ENCODE peak calls at places on chromosomes 7 and 10, in nine cellular contexts. V, I, R, M, W, S, L, Y and A are unnamed samples.

GRCh38 chr7:126606331-126606730 is 646.4 kb downstream of the GRM8 start:
- DNase-seq in V (no peak), I (no peak), R (no peak), M (no peak), W (no peak), S (no peak), L (no peak), Y (no peak), A (no peak)

GRCh38 chr10:48306870-48307531 is 524 bp downstream of the MAPK8 start:
- DNase-seq in V (peak; percentile 72), I (peak; percentile 81), R (peak; percentile 75), M (peak; percentile 61), W (peak; percentile 42), S (peak; percentile 45), L (peak; percentile 77), Y (peak; percentile 5), A (no peak)

GRCh38 chr7:118094044-118094443 is 89.9 kb upstream of the LSM8 start:
- DNase-seq in V (no peak), I (no peak), R (no peak), M (no peak), W (no peak), S (no peak), L (no peak), Y (no peak), A (no peak)

GRCh38 chr10:101967713-101968112 is 88.3 kb downstream of the ARMH3 start:
- DNase-seq in V (no peak), I (no peak), R (no peak), M (no peak), W (no peak), S (no peak), L (no peak), Y (no peak), A (no peak)

GRCh38 chr7:26861050-26861449 is 3.3 kb downstream of the SKAP2 start:
- DNase-seq in V (no peak), I (no peak), R (no peak), M (no peak), W (no peak), S (no peak), L (no peak), Y (no peak), A (no peak)

GRCh38 chr7:16590424-16590823 is 55.1 kb downstream of the ANKMY2 start:
- DNase-seq in V (no peak), I (no peak), R (no peak), M (no peak), W (no peak), S (no peak), L (peak; percentile 30), Y (no peak), A (no peak)

GRCh38 chr10:72310636-72311035 is 36.9 kb downstream of the DDIT4 start:
- DNase-seq in V (no peak), I (no peak), R (no peak), M (peak; percentile 70), W (no peak), S (no peak), L (no peak), Y (no peak), A (no peak)

GRCh38 chr10:116892873-116893685 is 43.8 kb downstream of the ENO4 start:
- DNase-seq in V (peak; percentile 77), I (no peak), R (no peak), M (no peak), W (no peak), S (no peak), L (no peak), Y (no peak), A (no peak)

GRCh38 chr10:68982389-68982788 is 6.2 kb upstream of the KIFBP start:
- DNase-seq in V (no peak), I (no peak), R (no peak), M (no peak), W (no peak), S (no peak), L (no peak), Y (no peak), A (no peak)

GRCh38 chr7:121139427-121139826 is 150.9 kb downstream of the CPED1 start:
- DNase-seq in V (no peak), I (no peak), R (no peak), M (no peak), W (no peak), S (no peak), L (no peak), Y (no peak), A (no peak)

GRCh38 chr10:56745490-56745889 is 384.4 kb upstream of the ZWINT start:
- DNase-seq in V (no peak), I (no peak), R (no peak), M (no peak), W (no peak), S (no peak), L (no peak), Y (no peak), A (no peak)

GRCh38 chr10:117445992-117446391 is 70.8 kb upstream of the PDZD8 start:
- DNase-seq in V (no peak), I (no peak), R (no peak), M (no peak), W (no peak), S (no peak), L (no peak), Y (no peak), A (no peak)

GRCh38 chr7:144378651-144379050 is 23.4 kb downstream of the ARHGEF5 start:
- DNase-seq in V (no peak), I (no peak), R (peak; percentile 42), M (no peak), W (no peak), S (no peak), L (no peak), Y (no peak), A (no peak)

GRCh38 chr7:84975586-84976185 is 211.2 kb downstream of the SEMA3D start:
- DNase-seq in V (no peak), I (no peak), R (no peak), M (no peak), W (no peak), S (no peak), L (no peak), Y (no peak), A (no peak)

DNA sequence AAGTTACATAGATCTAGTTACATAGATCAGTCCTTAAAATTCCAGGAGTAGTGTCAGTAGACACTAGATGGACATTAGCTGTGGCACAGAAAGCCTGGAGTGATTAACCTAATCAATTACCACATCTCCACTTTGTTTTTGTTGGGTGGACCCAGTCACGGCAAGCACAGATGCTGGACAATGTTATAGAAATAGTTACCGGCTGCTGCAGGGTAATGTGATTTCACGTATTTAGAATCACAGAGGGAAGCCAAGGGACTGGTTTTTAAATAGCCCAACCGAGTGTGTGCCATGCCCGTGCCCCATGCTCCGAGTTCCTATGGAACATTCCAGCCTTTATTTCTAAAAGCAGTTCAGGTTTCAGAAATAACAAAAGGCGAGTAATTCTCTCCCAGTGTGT is 2.8 kb downstream of the LGI1 start:
- DNase-seq in V (no peak), I (no peak), R (no peak), M (no peak), W (no peak), S (no peak), L (no peak), Y (no peak), A (no peak)
- H3K4me3 ChIP-seq in V (no peak overlapping the region), I (no peak overlapping the region), R (no peak overlapping the region), M (no peak overlapping the region), W (no peak overlapping the region), S (no peak overlapping the region), L (no peak overlapping the region), Y (peak overlapping the region; percentile 12), A (no peak overlapping the region)

GRCh38 chr10:45408421-45409319 is 34.7 kb downstream of the ALOX5 start:
- DNase-seq in V (no peak), I (no peak), R (no peak), M (peak; percentile 42), W (no peak), S (no peak), L (no peak), Y (no peak), A (no peak)
- H3K27ac ChIP-seq in V (no peak overlapping the region), I (no peak overlapping the region), R (no peak overlapping the region), M (no peak overlapping the region), W (no peak overlapping the region), S (no peak overlapping the region), L (no peak overlapping the region), Y (no peak overlapping the region), A (no peak overlapping the region)

GRCh38 chr7:28707291-28707690 is 250.8 kb downstream of the TRIL start:
- DNase-seq in V (no peak), I (no peak), R (no peak), M (no peak), W (no peak), S (no peak), L (no peak), Y (no peak), A (no peak)

GRCh38 chr7:28709756-28710155 is 248.4 kb downstream of the TRIL start:
- DNase-seq in V (no peak), I (no peak), R (no peak), M (no peak), W (no peak), S (no peak), L (no peak), Y (no peak), A (no peak)

GRCh38 chr7:28708458-28708951 is 249.6 kb downstream of the TRIL start:
- DNase-seq in V (peak; percentile 57), I (no peak), R (no peak), M (no peak), W (no peak), S (no peak), L (peak; percentile 34), Y (no peak), A (no peak)

GRCh38 chr7:28706607-28707006 is 251.5 kb downstream of the TRIL start:
- DNase-seq in V (no peak), I (no peak), R (no peak), M (no peak), W (no peak), S (no peak), L (no peak), Y (no peak), A (no peak)

GRCh38 chr7:28708033-28708451 is 250.1 kb downstream of the TRIL start:
- DNase-seq in V (no peak), I (no peak), R (peak; percentile 73), M (no peak), W (no peak), S (no peak), L (no peak), Y (peak; percentile 20), A (no peak)
- H3K4me3 ChIP-seq in V (no peak overlapping the region), I (no peak overlapping the region), R (peak overlapping the region; percentile 43), M (no peak overlapping the region), W (no peak overlapping the region), S (peak overlapping the region; percentile 45), L (no peak overlapping the region), Y (peak overlapping the region; percentile 38), A (no peak overlapping the region)

DNA sequence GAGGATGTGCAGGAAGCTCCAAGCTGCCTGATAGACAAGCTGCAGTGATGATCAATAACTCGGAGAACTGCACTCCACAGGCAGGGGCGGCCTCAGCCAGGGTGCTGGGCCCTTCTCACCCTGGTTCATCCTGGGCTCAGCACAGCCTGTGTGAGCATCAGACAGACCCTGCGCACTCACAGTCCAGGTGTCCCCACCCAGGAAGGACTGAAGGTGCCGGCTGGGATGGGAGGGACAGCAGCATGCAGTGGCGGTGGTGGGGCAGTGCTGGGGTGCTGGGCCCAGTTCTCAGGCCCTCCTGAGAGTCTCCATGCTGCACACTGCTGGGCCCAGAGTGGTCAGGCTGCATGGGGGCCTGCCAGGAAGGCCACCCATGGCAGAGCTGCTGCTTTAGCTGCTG is 74.1 kb downstream of the ITIH5 start:
- DNase-seq in V (no peak), I (no peak), R (no peak), M (no peak), W (no peak), S (no peak), L (no peak), Y (no peak), A (no peak)
- H3K27ac ChIP-seq in V (no peak overlapping the region), I (no peak overlapping the region), R (peak overlapping the region; percentile 85), M (no peak overlapping the region), W (no peak overlapping the region), S (no peak overlapping the region), L (no peak overlapping the region), Y (no peak overlapping the region), A (no peak overlapping the region)